ENCODE peak calls at places on chromosomes 3 and 15, in eight cellular contexts. X, G, B, H, A, Q, V and I are unnamed samples.

GRCh38 chr15:88894819-88895767 is at the start of gene HAPLN3:
- DNase-seq in X (no peak), G (peak; percentile 78), B (peak; percentile 69), H (no peak), A (peak; percentile 36), Q (no peak), V (peak; percentile 65), I (peak; percentile 68)

GRCh38 chr3:15500107-15500724 is 21.3 kb downstream of the COLQ start:
- DNase-seq in X (no peak), G (no peak), B (no peak), H (no peak), A (peak; percentile 20), Q (no peak), V (no peak), I (no peak)

GRCh38 chr3:36227982-36228381 is 152.3 kb upstream of the STAC start:
- DNase-seq in X (no peak), G (no peak), B (no peak), H (no peak), A (no peak), Q (no peak), V (no peak), I (no peak)

GRCh38 chr3:12994357-12994606 is 78.9 kb downstream of the IQSEC1 start:
- DNase-seq in X (peak; percentile 69), G (peak; percentile 54), B (no peak), H (no peak), A (no peak), Q (no peak), V (peak; percentile 29), I (peak; percentile 31)

GRCh38 chr15:70351391-70351790 is 253.7 kb upstream of the TLE3 start:
- DNase-seq in X (no peak), G (no peak), B (no peak), H (no peak), A (no peak), Q (no peak), V (no peak), I (no peak)

GRCh38 chr15:88454867-88455810 is 12.0 kb downstream of the MRPL46 start:
- DNase-seq in X (peak; percentile 52), G (peak; percentile 37), B (peak; percentile 48), H (peak; percentile 59), A (peak; percentile 71), Q (peak; percentile 58), V (peak; percentile 79), I (peak; percentile 80)

GRCh38 chr15:84921121-84921520 is 36.7 kb downstream of the SLC28A1 start:
- DNase-seq in X (no peak), G (no peak), B (no peak), H (no peak), A (peak; percentile 29), Q (no peak), V (peak; percentile 68), I (peak; percentile 95)

GRCh38 chr15:31221936-31222515 is 104.6 kb upstream of the KLF13 start:
- DNase-seq in X (no peak), G (no peak), B (no peak), H (peak; percentile 36), A (no peak), Q (no peak), V (no peak), I (peak; percentile 38)

GRCh38 chr3:165191476-165191875 is 4.7 kb downstream of the SLITRK3 start:
- DNase-seq in X (no peak), G (no peak), B (no peak), H (no peak), A (no peak), Q (no peak), V (no peak), I (no peak)

GRCh38 chr3:81998139-81998755 is 236.8 kb upstream of the GBE1 start:
- DNase-seq in X (no peak), G (no peak), B (no peak), H (no peak), A (peak; percentile 12), Q (peak; percentile 62), V (peak; percentile 16), I (no peak)

GRCh38 chr3:119588112-119588511 is 8.8 kb downstream of the ADPRH start:
- DNase-seq in X (peak; percentile 52), G (peak; percentile 63), B (no peak), H (peak; percentile 27), A (no peak), Q (no peak), V (peak; percentile 15), I (no peak)

GRCh38 chr3:124615896-124616543 is 114.2 kb upstream of the UMPS start:
- DNase-seq in X (peak; percentile 64), G (no peak), B (no peak), H (no peak), A (no peak), Q (no peak), V (no peak), I (no peak)

GRCh38 chr3:111311709-111312235 is 230.2 kb upstream of the CD96 start:
- DNase-seq in X (no peak), G (no peak), B (no peak), H (no peak), A (no peak), Q (peak; percentile 80), V (peak; percentile 23), I (peak; percentile 36)

GRCh38 chr3:12663936-12664908 is at the start of gene RAF1:
- DNase-seq in X (peak; percentile 98), G (peak; percentile 96), B (peak; percentile 98), H (peak; percentile 90), A (peak; percentile 97), Q (peak; percentile 97), V (peak; percentile 98), I (peak; percentile 97)